ENCODE peak calls at places on chromosome 7, in six cellular contexts. Y is fibroblast of mammary gland; U is T1000; K is stimulated activated naive CD8-positive, alpha-beta T cell treated with anti-CD3 and anti-CD28 coated beads, Interleukin-15, Interleukin-2, amounts not matched to agents 100 U/mL and 50 U/mL, for 24 hours; W is fibroblast of the aortic adventitia; E is activated CD4-positive, alpha-beta T cell treated with anti-CD3 and anti-CD28 coated beads for 48 hours. B is an unnamed sample.

GRCh38 chr7:54141565-54141964 is 400.6 kb upstream of the VSTM2A start:
- DNase-seq in Y (no peak), U (no peak), K (no peak), W (no peak), E (no peak), B (no peak)

GRCh38 chr7:82091126-82091682 is 321.4 kb upstream of the HGF start:
- DNase-seq in Y (no peak), U (no peak), K (no peak), W (no peak), E (no peak), B (no peak)

GRCh38 chr7:129924602-129925001 is 28.2 kb downstream of the UBE2H start:
- DNase-seq in Y (no peak), U (no peak), K (no peak), W (no peak), E (no peak), B (no peak)

GRCh38 chr7:29430279-29430949 is 133.2 kb upstream of the PRR15 start:
- DNase-seq in Y (no peak), U (no peak), K (no peak), W (no peak), E (no peak), B (no peak)

GRCh38 chr7:5374464-5374863 is 49.2 kb downstream of the TNRC18 start:
- DNase-seq in Y (no peak), U (no peak), K (no peak), W (no peak), E (no peak), B (no peak)

GRCh38 chr7:66429498-66430163 is 199.1 kb upstream of the KCTD7 start:
- DNase-seq in Y (peak), U (no peak), K (no peak), W (no peak), E (no peak), B (no peak)

GRCh38 chr7:34128762-34129161 is 223.4 kb downstream of the BMPER start:
- DNase-seq in Y (peak), U (peak), K (no peak), W (peak), E (no peak), B (no peak)

GRCh38 chr7:17521437-17521836 is 223.0 kb downstream of the AHR start:
- DNase-seq in Y (peak), U (no peak), K (no peak), W (peak), E (no peak), B (no peak)

GRCh38 chr7:98286093-98286525 is 4.6 kb downstream of the BRI3 start:
- DNase-seq in Y (peak), U (peak), K (no peak), W (peak), E (no peak), B (peak)

GRCh38 chr7:51187941-51188340 is 128.7 kb downstream of the COBL start:
- DNase-seq in Y (no peak), U (no peak), K (no peak), W (no peak), E (no peak), B (no peak)

GRCh38 chr7:1815051-1815481 is 145.0 kb downstream of the ELFN1 start:
- DNase-seq in Y (no peak), U (no peak), K (no peak), W (no peak), E (no peak), B (no peak)

GRCh38 chr7:52842192-52842900 is 193.1 kb upstream of the POM121L12 start:
- DNase-seq in Y (no peak), U (no peak), K (no peak), W (no peak), E (no peak), B (no peak)

GRCh38 chr7:69620063-69620462 is 21.8 kb downstream of the AUTS2 start:
- DNase-seq in Y (peak), U (no peak), K (no peak), W (no peak), E (no peak), B (no peak)

GRCh38 chr7:44796034-44796503 is 412 bp upstream of the PPIA start:
- DNase-seq in Y (peak), U (no peak), K (no peak), W (peak), E (no peak), B (no peak)